ENCODE peak calls at places on chromosomes 2 and 18, in seven cellular contexts. E, X, Y, W, C, Z and H are unnamed samples.

GRCh38 chr2:64615206-64615763 is 38.4 kb downstream of the SERTAD2 start:
- DNase-seq in E (no peak), X (no peak), Y (no peak), W (no peak), C (no peak), Z (no peak), H (no peak)

GRCh38 chr2:36807223-36807886 is 110.8 kb downstream of the VIT start:
- DNase-seq in E (no peak), X (peak), Y (no peak), W (no peak), C (no peak), Z (no peak), H (no peak)

GRCh38 chr2:37982147-37982582 is 57.1 kb downstream of the RMDN2 start:
- DNase-seq in E (no peak), X (peak), Y (peak), W (peak), C (peak), Z (peak), H (peak)

GRCh38 chr2:182668671-182669070 is 47.4 kb upstream of the DNAJC10 start:
- DNase-seq in E (no peak), X (no peak), Y (no peak), W (no peak), C (peak), Z (no peak), H (peak)

GRCh38 chr2:42057902-42058450 is 10.2 kb downstream of the PKDCC start:
- DNase-seq in E (no peak), X (no peak), Y (no peak), W (no peak), C (no peak), Z (no peak), H (no peak)

GRCh38 chr18:7170292-7170691 is 52.7 kb upstream of the LAMA1 start:
- DNase-seq in E (no peak), X (no peak), Y (no peak), W (no peak), C (no peak), Z (no peak), H (no peak)

GRCh38 chr2:62340981-62341624 is 145.2 kb downstream of the B3GNT2 start:
- DNase-seq in E (no peak), X (peak), Y (no peak), W (peak), C (no peak), Z (peak), H (no peak)

GRCh38 chr2:45849491-45850283 is 198.2 kb downstream of the PRKCE start:
- DNase-seq in E (no peak), X (no peak), Y (no peak), W (no peak), C (no peak), Z (no peak), H (no peak)

GRCh38 chr2:21916934-21917522 is 793.3 kb downstream of the TDRD15 start:
- DNase-seq in E (no peak), X (no peak), Y (no peak), W (no peak), C (no peak), Z (no peak), H (peak)

GRCh38 chr2:141041281-141041680 is 1089.5 kb downstream of the LRP1B start:
- DNase-seq in E (no peak), X (no peak), Y (no peak), W (no peak), C (no peak), Z (no peak), H (no peak)

GRCh38 chr2:236512902-236513433 is 56.7 kb upstream of the ACKR3 start:
- DNase-seq in E (peak), X (peak), Y (peak), W (peak), C (peak), Z (peak), H (peak)

GRCh38 chr2:10260130-10260529 is 42.6 kb upstream of the HPCAL1 start:
- DNase-seq in E (no peak), X (no peak), Y (no peak), W (no peak), C (no peak), Z (no peak), H (no peak)

GRCh38 chr2:231991664-231992063 is 30.2 kb downstream of the DIS3L2 start:
- DNase-seq in E (no peak), X (no peak), Y (no peak), W (no peak), C (no peak), Z (no peak), H (no peak)

GRCh38 chr2:100222844-100223243 is 80.5 kb upstream of the AFF3 start:
- DNase-seq in E (no peak), X (no peak), Y (no peak), W (no peak), C (no peak), Z (no peak), H (no peak)

GRCh38 chr2:60365556-60365955 is 187.9 kb downstream of the BCL11A start:
- DNase-seq in E (no peak), X (no peak), Y (no peak), W (no peak), C (peak), Z (no peak), H (no peak)

GRCh38 chr2:132489150-132489549 is 72.5 kb downstream of the GPR39 start:
- DNase-seq in E (peak), X (peak), Y (no peak), W (no peak), C (no peak), Z (no peak), H (peak)

GRCh38 chr2:126797622-126798275 is 100.9 kb upstream of the TEX51 start:
- DNase-seq in E (no peak), X (no peak), Y (no peak), W (no peak), C (no peak), Z (no peak), H (no peak)

GRCh38 chr2:99975386-99975785 is 167.0 kb downstream of the AFF3 start:
- DNase-seq in E (no peak), X (no peak), Y (no peak), W (no peak), C (no peak), Z (no peak), H (no peak)

GRCh38 chr2:43009448-43009847 is 217.0 kb downstream of the ZFP36L2 start:
- DNase-seq in E (no peak), X (no peak), Y (no peak), W (no peak), C (no peak), Z (no peak), H (no peak)

GRCh38 chr2:65818873-65819451 is 386.6 kb upstream of the SPRED2 start:
- DNase-seq in E (no peak), X (peak), Y (no peak), W (no peak), C (no peak), Z (no peak), H (no peak)

GRCh38 chr2:121205321-121205942 is 79.6 kb downstream of the TFCP2L1 start:
- DNase-seq in E (no peak), X (no peak), Y (no peak), W (no peak), C (no peak), Z (peak), H (no peak)

GRCh38 chr2:119419065-119419464 is 12.6 kb upstream of the TMEM37 start:
- DNase-seq in E (no peak), X (no peak), Y (no peak), W (no peak), C (no peak), Z (no peak), H (peak)

GRCh38 chr2:55134316-55134706 is 84.1 kb upstream of the RTN4 start:
- DNase-seq in E (no peak), X (no peak), Y (no peak), W (no peak), C (no peak), Z (no peak), H (no peak)

GRCh38 chr2:228853151-228853550 is 417.9 kb downstream of the PID1 start:
- DNase-seq in E (no peak), X (no peak), Y (no peak), W (no peak), C (no peak), Z (no peak), H (no peak)

GRCh38 chr2:230811508-230811907 is 53.2 kb upstream of the ITM2C start:
- DNase-seq in E (no peak), X (no peak), Y (no peak), W (no peak), C (no peak), Z (no peak), H (no peak)

GRCh38 chr18:57859314-57859713 is 56.2 kb upstream of the ATP8B1 start:
- DNase-seq in E (no peak), X (peak), Y (peak), W (no peak), C (peak), Z (no peak), H (peak)

GRCh38 chr2:18777250-18777812 is 188.0 kb upstream of the NT5C1B start:
- DNase-seq in E (no peak), X (no peak), Y (no peak), W (no peak), C (peak), Z (no peak), H (no peak)

GRCh38 chr2:25274868-25275574 is 66.7 kb downstream of the DNMT3A start:
- DNase-seq in E (no peak), X (no peak), Y (no peak), W (no peak), C (no peak), Z (no peak), H (no peak)

GRCh38 chr2:100407108-100407507 is 10.4 kb downstream of the CHST10 start:
- DNase-seq in E (no peak), X (no peak), Y (no peak), W (no peak), C (no peak), Z (no peak), H (no peak)

GRCh38 chr18:37987901-37988300 is 422.3 kb upstream of the CELF4 start:
- DNase-seq in E (no peak), X (no peak), Y (no peak), W (no peak), C (no peak), Z (no peak), H (no peak)

GRCh38 chr2:195457873-195458272 is 199.2 kb upstream of the SLC39A10 start:
- DNase-seq in E (no peak), X (no peak), Y (no peak), W (no peak), C (no peak), Z (no peak), H (no peak)

GRCh38 chr2:222568866-222569265 is 87.0 kb downstream of the FARSB start:
- DNase-seq in E (no peak), X (no peak), Y (no peak), W (no peak), C (no peak), Z (no peak), H (no peak)
- TF ChIP-seq JUND in E (no peak), X (no peak), Y (no peak), W (no peak), C (no peak), Z (no peak), H (no peak)

GRCh38 chr2:189549440-189549832 is 31.1 kb downstream of the SLC40A1 start:
- DNase-seq in E (no peak), X (no peak), Y (no peak), W (no peak), C (no peak), Z (no peak), H (no peak)
- TF ChIP-seq JUND in E (no peak), X (no peak), Y (no peak), W (no peak), C (no peak), Z (no peak), H (no peak)

DNA sequence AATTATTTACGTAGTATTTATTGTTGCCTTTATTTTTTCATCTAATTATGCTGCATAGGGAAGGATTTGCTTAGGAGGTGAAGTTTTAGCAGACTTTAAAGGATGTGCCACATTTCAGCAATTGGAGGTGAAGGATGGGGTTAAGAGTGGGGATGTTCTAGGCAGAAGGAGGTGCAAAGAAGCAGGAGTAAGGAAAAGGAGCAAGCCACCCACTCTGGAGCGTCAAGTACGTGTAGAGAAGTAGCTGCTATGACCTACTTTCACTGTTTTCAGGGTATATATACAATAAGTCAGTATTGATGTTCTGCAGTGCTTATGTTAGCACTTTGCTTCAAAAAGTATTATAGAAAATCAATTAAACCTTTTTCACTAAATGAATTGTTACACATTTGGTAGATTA is 34.4 kb downstream of the ITGAV start:
- DNase-seq in E (no peak), X (no peak), Y (no peak), W (no peak), C (no peak), Z (no peak), H (no peak)
- TF ChIP-seq JUND in E (no peak), X (no peak), Y (no peak), W (no peak), C (no peak), Z (no peak), H (no peak)

DNA sequence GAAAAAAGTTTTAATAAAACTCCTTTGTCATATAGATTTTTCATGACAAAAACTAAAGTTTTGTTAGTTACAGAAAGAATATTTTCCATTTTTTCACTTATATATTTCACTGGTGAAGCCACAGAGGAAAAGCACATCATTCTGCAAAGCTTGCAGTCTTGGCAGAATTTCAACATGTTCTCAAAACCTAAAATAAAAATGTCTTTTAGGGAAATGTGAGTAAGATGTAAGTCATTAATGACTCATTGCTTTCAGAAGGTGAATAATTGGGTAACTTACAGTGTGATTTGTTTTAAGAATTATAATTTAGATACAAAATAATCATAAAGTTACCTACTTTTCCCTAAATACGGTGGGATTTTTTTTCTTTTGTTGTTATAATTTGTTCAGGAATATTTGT is 43.4 kb upstream of the TNFRSF11A start:
- DNase-seq in E (no peak), X (no peak), Y (no peak), W (no peak), C (no peak), Z (no peak), H (no peak)
- TF ChIP-seq JUND in E (no peak), X (no peak), Y (peak), W (no peak), C (no peak), Z (peak), H (no peak)

GRCh38 chr2:27977623-27978312 is 87.2 kb downstream of the BABAM2 start:
- DNase-seq in E (no peak), X (no peak), Y (peak), W (no peak), C (peak), Z (no peak), H (no peak)
- TF ChIP-seq JUND in E (no peak), X (no peak), Y (peak), W (no peak), C (no peak), Z (peak), H (no peak)

DNA sequence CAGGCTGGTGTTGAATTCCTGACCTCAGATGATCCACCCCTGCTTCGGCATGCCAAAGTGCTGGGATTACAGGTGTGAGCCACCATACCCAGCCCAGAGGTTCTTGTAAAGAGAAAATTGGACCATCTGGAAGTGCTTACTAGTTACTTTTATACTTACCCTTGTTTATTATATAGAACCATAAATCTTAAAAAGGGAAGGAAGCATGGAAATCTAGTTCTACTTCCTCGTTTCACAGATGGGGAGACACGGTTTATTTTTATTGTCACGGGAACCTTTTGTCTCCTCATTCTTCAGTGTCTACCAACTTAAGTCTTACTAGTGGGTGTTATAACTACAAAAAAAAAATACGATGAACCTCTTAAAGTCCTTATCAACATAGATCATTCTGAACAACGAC is 45.8 kb upstream of the PDK1 start:
- DNase-seq in E (no peak), X (no peak), Y (no peak), W (no peak), C (no peak), Z (no peak), H (no peak)
- TF ChIP-seq JUND in E (no peak), X (no peak), Y (no peak), W (no peak), C (no peak), Z (no peak), H (no peak)

GRCh38 chr2:137938204-137938603 is 26.1 kb upstream of the HNMT start:
- DNase-seq in E (no peak), X (no peak), Y (no peak), W (no peak), C (peak), Z (no peak), H (no peak)
- TF ChIP-seq JUND in E (no peak), X (no peak), Y (no peak), W (no peak), C (no peak), Z (no peak), H (no peak)

GRCh38 chr18:54737986-54738385 is 90.3 kb upstream of the RAB27B start:
- DNase-seq in E (no peak), X (no peak), Y (no peak), W (no peak), C (no peak), Z (no peak), H (no peak)
- TF ChIP-seq JUND in E (no peak), X (no peak), Y (peak), W (no peak), C (no peak), Z (peak), H (no peak)